ENCODE peak calls at places on chromosome 5, in four cellular contexts. One of them, this sample, is unnamed.

GRCh38 chr5:95864944-95865504 is 42.5 kb upstream of the GLRX start:
- DNase-seq in naive thymus-derived CD4-positive, alpha-beta T cell: no peak
- DNase-seq in hippocampal formation: no peak
- DNase-seq in neuronal stem cell: no peak
- DNase-seq in this sample: no peak

GRCh38 chr5:378976-379742 is 57.6 kb downstream of the AHRR start:
- DNase-seq in naive thymus-derived CD4-positive, alpha-beta T cell: no peak
- DNase-seq in hippocampal formation: no peak
- DNase-seq in neuronal stem cell: no peak
- DNase-seq in this sample: no peak

GRCh38 chr5:73564644-73565165 is 734 bp downstream of the ANKRA2 start:
- DNase-seq in naive thymus-derived CD4-positive, alpha-beta T cell: peak
- DNase-seq in hippocampal formation: no peak
- DNase-seq in neuronal stem cell: no peak
- DNase-seq in this sample: no peak

GRCh38 chr5:36641416-36641815 is 35.0 kb downstream of the SLC1A3 start:
- DNase-seq in naive thymus-derived CD4-positive, alpha-beta T cell: no peak
- DNase-seq in hippocampal formation: no peak
- DNase-seq in neuronal stem cell: no peak
- DNase-seq in this sample: no peak

GRCh38 chr5:130720355-130720754 is 444.7 kb downstream of the HINT1 start:
- DNase-seq in naive thymus-derived CD4-positive, alpha-beta T cell: no peak
- DNase-seq in hippocampal formation: no peak
- DNase-seq in neuronal stem cell: peak
- DNase-seq in this sample: no peak

GRCh38 chr5:61313960-61314681 is 17.9 kb upstream of the ZSWIM6 start:
- DNase-seq in naive thymus-derived CD4-positive, alpha-beta T cell: no peak
- DNase-seq in hippocampal formation: no peak
- DNase-seq in neuronal stem cell: no peak
- DNase-seq in this sample: no peak

GRCh38 chr5:34616665-34617064 is 39.5 kb upstream of the RAI14 start:
- DNase-seq in naive thymus-derived CD4-positive, alpha-beta T cell: no peak
- DNase-seq in hippocampal formation: no peak
- DNase-seq in neuronal stem cell: no peak
- DNase-seq in this sample: no peak

GRCh38 chr5:150339165-150339564 is 18.3 kb upstream of the TCOF1 start:
- DNase-seq in naive thymus-derived CD4-positive, alpha-beta T cell: no peak
- DNase-seq in hippocampal formation: peak
- DNase-seq in neuronal stem cell: no peak
- DNase-seq in this sample: peak

This sample was measured in globus pallidus.